ENCODE peak calls at places on chromosomes 7 and 10, in nine cellular contexts. One of them, this sample, is unnamed.

GRCh38 chr7:2893411-2893861 is 49.3 kb upstream of the GNA12 start:
- DNase-seq in fibroblast of lung: no peak
- DNase-seq in H1: no peak
- DNase-seq in DND-41: no peak
- DNase-seq in astrocyte of the cerebellum: no peak
- DNase-seq in psoas muscle: no peak
- DNase-seq in Caco-2: no peak
- DNase-seq in GM06990: peak; percentile 38
- DNase-seq in cardiac fibroblast: no peak
- DNase-seq in this sample: peak; percentile 23

GRCh38 chr7:112995091-112995824 is 91.4 kb downstream of the GPR85 start:
- DNase-seq in fibroblast of lung: peak; percentile 92
- DNase-seq in H1: no peak
- DNase-seq in DND-41: no peak
- DNase-seq in astrocyte of the cerebellum: peak; percentile 68
- DNase-seq in psoas muscle: no peak
- DNase-seq in Caco-2: no peak
- DNase-seq in GM06990: no peak
- DNase-seq in cardiac fibroblast: peak; percentile 94
- DNase-seq in this sample: no peak

GRCh38 chr7:111741811-111742240 is 179.5 kb upstream of the IMMP2L start:
- DNase-seq in fibroblast of lung: peak; percentile 63
- DNase-seq in H1: no peak
- DNase-seq in DND-41: peak; percentile 46
- DNase-seq in astrocyte of the cerebellum: peak; percentile 70
- DNase-seq in psoas muscle: no peak
- DNase-seq in Caco-2: peak; percentile 65
- DNase-seq in GM06990: no peak
- DNase-seq in cardiac fibroblast: peak; percentile 85
- DNase-seq in this sample: peak; percentile 83

GRCh38 chr7:120805636-120806388 is 52.1 kb downstream of the TSPAN12 start:
- DNase-seq in fibroblast of lung: peak; percentile 32
- DNase-seq in H1: peak; percentile 80
- DNase-seq in DND-41: peak; percentile 60
- DNase-seq in astrocyte of the cerebellum: peak; percentile 52
- DNase-seq in psoas muscle: no peak
- DNase-seq in Caco-2: peak; percentile 75
- DNase-seq in GM06990: peak; percentile 11
- DNase-seq in cardiac fibroblast: peak; percentile 72
- DNase-seq in this sample: peak; percentile 79

GRCh38 chr10:35564276-35564982 is 40.7 kb upstream of the GJD4 start:
- DNase-seq in fibroblast of lung: peak; percentile 63
- DNase-seq in H1: no peak
- DNase-seq in DND-41: peak; percentile 21
- DNase-seq in astrocyte of the cerebellum: no peak
- DNase-seq in psoas muscle: no peak
- DNase-seq in Caco-2: no peak
- DNase-seq in GM06990: no peak
- DNase-seq in cardiac fibroblast: peak; percentile 64
- DNase-seq in this sample: peak; percentile 18

GRCh38 chr10:110011679-110012078 is 3.9 kb downstream of the ADD3 start:
- DNase-seq in fibroblast of lung: no peak
- DNase-seq in H1: no peak
- DNase-seq in DND-41: no peak
- DNase-seq in astrocyte of the cerebellum: no peak
- DNase-seq in psoas muscle: no peak
- DNase-seq in Caco-2: no peak
- DNase-seq in GM06990: no peak
- DNase-seq in cardiac fibroblast: no peak
- DNase-seq in this sample: no peak

GRCh38 chr7:137120690-137121089 is 222.8 kb downstream of the PTN start:
- DNase-seq in fibroblast of lung: peak; percentile 6
- DNase-seq in H1: no peak
- DNase-seq in DND-41: no peak
- DNase-seq in astrocyte of the cerebellum: no peak
- DNase-seq in psoas muscle: no peak
- DNase-seq in Caco-2: no peak
- DNase-seq in GM06990: peak; percentile 20
- DNase-seq in cardiac fibroblast: peak; percentile 33
- DNase-seq in this sample: peak; percentile 66

GRCh38 chr10:6729967-6730366 is 149.9 kb upstream of the PRKCQ start:
- DNase-seq in fibroblast of lung: peak; percentile 63
- DNase-seq in H1: no peak
- DNase-seq in DND-41: no peak
- DNase-seq in astrocyte of the cerebellum: no peak
- DNase-seq in psoas muscle: no peak
- DNase-seq in Caco-2: no peak
- DNase-seq in GM06990: no peak
- DNase-seq in cardiac fibroblast: no peak
- DNase-seq in this sample: no peak

GRCh38 chr10:79386637-79387465 is 39.6 kb downstream of the PPIF start:
- DNase-seq in fibroblast of lung: no peak
- DNase-seq in H1: peak; percentile 48
- DNase-seq in DND-41: no peak
- DNase-seq in astrocyte of the cerebellum: no peak
- DNase-seq in psoas muscle: no peak
- DNase-seq in Caco-2: no peak
- DNase-seq in GM06990: no peak
- DNase-seq in cardiac fibroblast: no peak
- DNase-seq in this sample: no peak

GRCh38 chr7:95871078-95871848 is 98.9 kb downstream of the DYNC1I1 start:
- DNase-seq in fibroblast of lung: peak; percentile 28
- DNase-seq in H1: peak; percentile 52
- DNase-seq in DND-41: peak; percentile 33
- DNase-seq in astrocyte of the cerebellum: peak; percentile 22
- DNase-seq in psoas muscle: no peak
- DNase-seq in Caco-2: peak; percentile 59
- DNase-seq in GM06990: no peak
- DNase-seq in cardiac fibroblast: peak; percentile 72
- DNase-seq in this sample: peak; percentile 60

GRCh38 chr7:17807242-17807641 is 133.1 kb downstream of the SNX13 start:
- DNase-seq in fibroblast of lung: no peak
- DNase-seq in H1: no peak
- DNase-seq in DND-41: peak; percentile 7
- DNase-seq in astrocyte of the cerebellum: no peak
- DNase-seq in psoas muscle: no peak
- DNase-seq in Caco-2: no peak
- DNase-seq in GM06990: no peak
- DNase-seq in cardiac fibroblast: no peak
- DNase-seq in this sample: no peak

GRCh38 chr10:106643521-106643920 is 521.0 kb downstream of the SORCS1 start:
- DNase-seq in fibroblast of lung: no peak
- DNase-seq in H1: no peak
- DNase-seq in DND-41: no peak
- DNase-seq in astrocyte of the cerebellum: no peak
- DNase-seq in psoas muscle: no peak
- DNase-seq in Caco-2: no peak
- DNase-seq in GM06990: no peak
- DNase-seq in cardiac fibroblast: no peak
- DNase-seq in this sample: no peak

GRCh38 chr10:116470768-116471415 is 43.2 kb downstream of the PNLIPRP3 start:
- DNase-seq in fibroblast of lung: peak; percentile 13
- DNase-seq in H1: peak; percentile 62
- DNase-seq in DND-41: no peak
- DNase-seq in astrocyte of the cerebellum: no peak
- DNase-seq in psoas muscle: no peak
- DNase-seq in Caco-2: peak; percentile 47
- DNase-seq in GM06990: no peak
- DNase-seq in cardiac fibroblast: no peak
- DNase-seq in this sample: no peak

GRCh38 chr7:105285118-105285874 is 103.4 kb downstream of the SRPK2 start:
- DNase-seq in fibroblast of lung: no peak
- DNase-seq in H1: no peak
- DNase-seq in DND-41: no peak
- DNase-seq in astrocyte of the cerebellum: no peak
- DNase-seq in psoas muscle: no peak
- DNase-seq in Caco-2: no peak
- DNase-seq in GM06990: no peak
- DNase-seq in cardiac fibroblast: no peak
- DNase-seq in this sample: no peak

GRCh38 chr7:103598326-103598905 is 152.4 kb upstream of the SLC26A5 start:
- DNase-seq in fibroblast of lung: peak; percentile 15
- DNase-seq in H1: no peak
- DNase-seq in DND-41: no peak
- DNase-seq in astrocyte of the cerebellum: peak; percentile 35
- DNase-seq in psoas muscle: no peak
- DNase-seq in Caco-2: no peak
- DNase-seq in GM06990: no peak
- DNase-seq in cardiac fibroblast: no peak
- DNase-seq in this sample: no peak

GRCh38 chr10:22810643-22811254 is 96.4 kb upstream of the PIP4K2A start:
- DNase-seq in fibroblast of lung: peak; percentile 21
- DNase-seq in H1: peak; percentile 64
- DNase-seq in DND-41: no peak
- DNase-seq in astrocyte of the cerebellum: no peak
- DNase-seq in psoas muscle: no peak
- DNase-seq in Caco-2: no peak
- DNase-seq in GM06990: no peak
- DNase-seq in cardiac fibroblast: no peak
- DNase-seq in this sample: no peak

GRCh38 chr7:157391036-157391710 is 54.4 kb downstream of the DNAJB6 start:
- DNase-seq in fibroblast of lung: no peak
- DNase-seq in H1: no peak
- DNase-seq in DND-41: no peak
- DNase-seq in astrocyte of the cerebellum: no peak
- DNase-seq in psoas muscle: no peak
- DNase-seq in Caco-2: no peak
- DNase-seq in GM06990: no peak
- DNase-seq in cardiac fibroblast: no peak
- DNase-seq in this sample: no peak

GRCh38 chr10:110860576-110861241 is 11.0 kb upstream of the PDCD4 start:
- DNase-seq in fibroblast of lung: no peak
- DNase-seq in H1: peak; percentile 35
- DNase-seq in DND-41: no peak
- DNase-seq in astrocyte of the cerebellum: no peak
- DNase-seq in psoas muscle: no peak
- DNase-seq in Caco-2: no peak
- DNase-seq in GM06990: peak; percentile 78
- DNase-seq in cardiac fibroblast: no peak
- DNase-seq in this sample: peak; percentile 93

DNA sequence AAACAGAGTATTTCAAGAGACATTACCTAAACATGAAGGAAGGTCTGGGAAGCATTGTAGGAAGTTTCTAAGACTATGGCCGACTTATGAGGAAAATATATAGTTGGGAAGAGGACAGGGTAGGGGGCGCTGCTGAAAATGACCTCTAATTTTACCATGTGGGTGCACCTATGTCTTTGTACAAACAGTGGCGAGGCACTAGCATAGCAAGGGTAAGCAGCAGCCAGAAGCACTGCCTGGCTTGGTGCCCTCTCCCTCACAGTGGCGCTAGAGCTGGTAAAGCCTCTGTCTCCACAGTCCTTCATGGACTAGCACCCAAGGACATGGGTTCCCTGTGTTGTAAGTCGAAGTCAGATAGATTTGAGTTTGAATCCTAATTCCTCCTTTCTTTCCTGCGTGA is 461.2 kb downstream of the INHBA start:
- DNase-seq in fibroblast of lung: no peak
- DNase-seq in H1: no peak
- DNase-seq in DND-41: no peak
- DNase-seq in astrocyte of the cerebellum: no peak
- DNase-seq in psoas muscle: no peak
- DNase-seq in Caco-2: peak; percentile 59
- DNase-seq in GM06990: no peak
- DNase-seq in cardiac fibroblast: no peak
- DNase-seq in this sample: no peak
- TF ChIP-seq CTCF in fibroblast of lung: no peak
- TF ChIP-seq CTCF in H1: peak; percentile 36
- TF ChIP-seq CTCF in DND-41: no peak
- TF ChIP-seq CTCF in astrocyte of the cerebellum: no peak
- TF ChIP-seq CTCF in psoas muscle: no peak
- TF ChIP-seq CTCF in Caco-2: peak; percentile 44
- TF ChIP-seq CTCF in GM06990: no peak
- TF ChIP-seq CTCF in cardiac fibroblast: no peak
- TF ChIP-seq CTCF in this sample: no peak

GRCh38 chr7:150519310-150519709 is 4.6 kb downstream of the GIMAP7 start:
- DNase-seq in fibroblast of lung: no peak
- DNase-seq in H1: no peak
- DNase-seq in DND-41: no peak
- DNase-seq in astrocyte of the cerebellum: no peak
- DNase-seq in psoas muscle: no peak
- DNase-seq in Caco-2: no peak
- DNase-seq in GM06990: no peak
- DNase-seq in cardiac fibroblast: no peak
- DNase-seq in this sample: no peak

GRCh38 chr7:150516956-150517355 is 2.3 kb downstream of the GIMAP7 start:
- DNase-seq in fibroblast of lung: no peak
- DNase-seq in H1: no peak
- DNase-seq in DND-41: no peak
- DNase-seq in astrocyte of the cerebellum: no peak
- DNase-seq in psoas muscle: no peak
- DNase-seq in Caco-2: no peak
- DNase-seq in GM06990: no peak
- DNase-seq in cardiac fibroblast: no peak
- DNase-seq in this sample: no peak

GRCh38 chr7:150515752-150516151 is 1.1 kb downstream of the GIMAP7 start:
- DNase-seq in fibroblast of lung: no peak
- DNase-seq in H1: no peak
- DNase-seq in DND-41: peak; percentile 42
- DNase-seq in astrocyte of the cerebellum: no peak
- DNase-seq in psoas muscle: no peak
- DNase-seq in Caco-2: no peak
- DNase-seq in GM06990: no peak
- DNase-seq in cardiac fibroblast: no peak
- DNase-seq in this sample: peak; percentile 5

GRCh38 chr7:150524018-150524417 is 9.3 kb downstream of the GIMAP7 start:
- DNase-seq in fibroblast of lung: no peak
- DNase-seq in H1: no peak
- DNase-seq in DND-41: no peak
- DNase-seq in astrocyte of the cerebellum: no peak
- DNase-seq in psoas muscle: no peak
- DNase-seq in Caco-2: no peak
- DNase-seq in GM06990: no peak
- DNase-seq in cardiac fibroblast: no peak
- DNase-seq in this sample: no peak

GRCh38 chr7:150520145-150520544 is 5.5 kb downstream of the GIMAP7 start:
- DNase-seq in fibroblast of lung: no peak
- DNase-seq in H1: no peak
- DNase-seq in DND-41: no peak
- DNase-seq in astrocyte of the cerebellum: no peak
- DNase-seq in psoas muscle: no peak
- DNase-seq in Caco-2: no peak
- DNase-seq in GM06990: no peak
- DNase-seq in cardiac fibroblast: no peak
- DNase-seq in this sample: no peak
- H3K4me3 ChIP-seq in fibroblast of lung: no peak overlapping the region
- H3K4me3 ChIP-seq in H1: no peak overlapping the region
- H3K4me3 ChIP-seq in DND-41: peak overlapping the region; percentile 74
- H3K4me3 ChIP-seq in astrocyte of the cerebellum: no peak overlapping the region
- H3K4me3 ChIP-seq in psoas muscle: peak overlapping the region; percentile 61
- H3K4me3 ChIP-seq in Caco-2: no peak overlapping the region
- H3K4me3 ChIP-seq in GM06990: no peak overlapping the region
- H3K4me3 ChIP-seq in cardiac fibroblast: no peak overlapping the region
- H3K4me3 ChIP-seq in this sample: no peak overlapping the region

GRCh38 chr10:52567247-52567580 is 205.4 kb downstream of the MBL2 start:
- DNase-seq in fibroblast of lung: no peak
- DNase-seq in H1: no peak
- DNase-seq in DND-41: no peak
- DNase-seq in astrocyte of the cerebellum: no peak
- DNase-seq in psoas muscle: no peak
- DNase-seq in Caco-2: no peak
- DNase-seq in GM06990: no peak
- DNase-seq in cardiac fibroblast: no peak
- DNase-seq in this sample: no peak
- TF ChIP-seq CTCF in fibroblast of lung: no peak
- TF ChIP-seq CTCF in H1: no peak
- TF ChIP-seq CTCF in DND-41: no peak
- TF ChIP-seq CTCF in astrocyte of the cerebellum: no peak
- TF ChIP-seq CTCF in psoas muscle: no peak
- TF ChIP-seq CTCF in Caco-2: no peak
- TF ChIP-seq CTCF in GM06990: no peak
- TF ChIP-seq CTCF in cardiac fibroblast: no peak
- TF ChIP-seq CTCF in this sample: no peak

GRCh38 chr10:20714979-20715378 is 182.1 kb downstream of the NEBL start:
- DNase-seq in fibroblast of lung: no peak
- DNase-seq in H1: no peak
- DNase-seq in DND-41: no peak
- DNase-seq in astrocyte of the cerebellum: no peak
- DNase-seq in psoas muscle: no peak
- DNase-seq in Caco-2: no peak
- DNase-seq in GM06990: no peak
- DNase-seq in cardiac fibroblast: no peak
- DNase-seq in this sample: no peak
- H3K4me3 ChIP-seq in fibroblast of lung: no peak overlapping the region
- H3K4me3 ChIP-seq in H1: no peak overlapping the region
- H3K4me3 ChIP-seq in DND-41: no peak overlapping the region
- H3K4me3 ChIP-seq in astrocyte of the cerebellum: no peak overlapping the region
- H3K4me3 ChIP-seq in psoas muscle: no peak overlapping the region
- H3K4me3 ChIP-seq in Caco-2: no peak overlapping the region
- H3K4me3 ChIP-seq in GM06990: no peak overlapping the region
- H3K4me3 ChIP-seq in cardiac fibroblast: no peak overlapping the region
- H3K4me3 ChIP-seq in this sample: no peak overlapping the region